ENCODE peak calls at places on chromosomes 3 and 15, in six cellular contexts. E, S, P, D, J and X are unnamed samples.

GRCh38 chr15:79593119-79593869 is 161.2 kb downstream of the MINAR1 start:
- DNase-seq in E (no peak), J (no peak), D (peak; percentile 12), S (no peak), P (peak; percentile 21), X (peak; percentile 3)

GRCh38 chr3:183555541-183556081 is at the start of gene KLHL6:
- DNase-seq in P (no peak), J (peak; percentile 54), D (no peak), E (no peak), S (no peak), X (no peak)

GRCh38 chr3:51715231-51716058 is 8.6 kb downstream of the GRM2 start:
- DNase-seq in J (no peak), D (no peak), S (no peak), E (no peak), P (peak; percentile 4), X (no peak)

GRCh38 chr3:159711560-159712333 is 276.9 kb upstream of the IL12A start:
- DNase-seq in D (peak; percentile 96), E (no peak), P (peak; percentile 55), S (peak; percentile 67), J (peak; percentile 52), X (peak; percentile 96)

GRCh38 chr15:34039180-34039486 is at the start of gene AVEN:
- DNase-seq in J (no peak), S (no peak), P (no peak), E (no peak), D (no peak), X (no peak)

GRCh38 chr3:113659121-113659531 is 37.3 kb downstream of the USF3 start:
- DNase-seq in D (no peak), J (no peak), E (peak; percentile 17), S (no peak), P (no peak), X (no peak)

GRCh38 chr3:161273589-161274218 is 52.6 kb downstream of the NMD3 start:
- DNase-seq in S (no peak), D (peak; percentile 51), P (no peak), E (no peak), J (no peak), X (peak; percentile 40)

GRCh38 chr3:36677331-36678007 is 86.9 kb downstream of the DCLK3 start:
- DNase-seq in E (no peak), S (peak; percentile 76), P (peak; percentile 66), D (peak; percentile 91), J (no peak), X (peak; percentile 99)

GRCh38 chr3:52406791-52407510 is 38.0 kb downstream of the SEMA3G start:
- DNase-seq in D (no peak), J (peak; percentile 24), E (no peak), S (no peak), P (no peak), X (no peak)

GRCh38 chr3:126014252-126014651 is 45.3 kb downstream of the ROPN1B start:
- DNase-seq in S (no peak), E (no peak), J (no peak), P (peak; percentile 56), D (peak; percentile 29), X (no peak)

GRCh38 chr15:40046721-40047412 is 7.9 kb upstream of the SRP14 start:
- DNase-seq in J (no peak), S (no peak), E (no peak), P (peak; percentile 67), D (peak; percentile 87), X (peak; percentile 96)

GRCh38 chr3:18071833-18072232 is 329.4 kb upstream of the TBC1D5 start:
- DNase-seq in P (no peak), D (no peak), E (no peak), S (no peak), J (no peak), X (peak; percentile 46)